ENCODE peak calls at places on chromosome 1, in nine cellular contexts. B, A, X, F, K, T, E, Q and H are unnamed samples. For H3K9me2, the result is how much of the 10 kb centered on the place peaks cover.

GRCh38 chr1:150876111-150876434 is 326 bp downstream of the ARNT start:
- DNase-seq in T (no peak), K (peak), E (peak), F (peak), B (peak), X (peak), Q (peak), A (peak), H (peak)

GRCh38 chr1:29197590-29197924 is 15.9 kb upstream of the SRSF4 start:
- DNase-seq in K (peak), A (peak), F (peak), X (peak), E (peak), T (peak), B (peak), Q (peak), H (peak)

GRCh38 chr1:207004931-207005830 is 27.4 kb downstream of the C1orf116 start:
- DNase-seq in E (peak), A (peak), X (peak), T (peak), Q (peak), K (peak), F (peak), B (peak), H (peak)

GRCh38 chr1:230611128-230611914 is 31.0 kb upstream of the COG2 start:
- DNase-seq in B (no peak), A (no peak), F (no peak), T (no peak), X (no peak), K (no peak), E (no peak), Q (peak), H (no peak)

GRCh38 chr1:241675983-241676382 is 23.9 kb downstream of the WDR64 start:
- DNase-seq in K (no peak), E (no peak), F (no peak), T (peak), Q (no peak), A (no peak), X (no peak), B (no peak), H (no peak)

GRCh38 chr1:93591833-93592635 is 89.6 kb downstream of the BCAR3 start:
- DNase-seq in A (no peak), B (no peak), E (peak), F (peak), T (peak), Q (no peak), X (peak), K (peak), H (no peak)

GRCh38 chr1:24374891-24375786 is 38.4 kb downstream of the STPG1 start:
- DNase-seq in T (no peak), F (no peak), Q (no peak), X (peak), K (no peak), E (peak), B (no peak), A (no peak), H (peak)

GRCh38 chr1:94009304-94009703 is 100.1 kb upstream of the GCLM start:
- DNase-seq in Q (no peak), T (no peak), F (no peak), B (no peak), X (no peak), A (no peak), K (no peak), E (no peak), H (no peak)

GRCh38 chr1:180762796-180763195 is 131.0 kb downstream of the XPR1 start:
- DNase-seq in Q (no peak), T (no peak), A (no peak), F (no peak), K (no peak), E (no peak), B (no peak), X (no peak), H (no peak)

GRCh38 chr1:39720094-39720999 is 18.3 kb upstream of the PPIE start:
- DNase-seq in Q (peak), B (peak), A (peak), K (peak), X (peak), E (peak), F (peak), T (peak), H (peak)

GRCh38 chr1:233981042-233981670 is 76.7 kb downstream of the SLC35F3 start:
- DNase-seq in T (no peak), A (no peak), B (no peak), K (no peak), X (no peak), F (no peak), Q (no peak), E (no peak), H (no peak)

GRCh38 chr1:41975850-41976569 is 57.3 kb upstream of the HIVEP3 start:
- DNase-seq in K (no peak), T (no peak), F (no peak), E (no peak), B (no peak), X (no peak), Q (no peak), A (no peak), H (no peak)

GRCh38 chr1:245837741-245838140 is 669.3 kb downstream of the SMYD3 start:
- DNase-seq in Q (no peak), E (peak), F (no peak), T (no peak), B (peak), A (no peak), K (no peak), X (no peak), H (no peak)

GRCh38 chr1:199041173-199041914 is 402.5 kb downstream of the PTPRC start:
- DNase-seq in X (no peak), Q (no peak), F (peak), A (no peak), T (peak), B (no peak), K (no peak), E (no peak), H (no peak)

GRCh38 chr1:199044191-199044590 is 405.4 kb downstream of the PTPRC start:
- DNase-seq in T (no peak), E (no peak), B (no peak), X (no peak), K (no peak), A (no peak), F (no peak), Q (no peak), H (no peak)

GRCh38 chr1:199040076-199040475 is 401.2 kb downstream of the PTPRC start:
- DNase-seq in A (no peak), T (no peak), B (no peak), E (no peak), K (no peak), F (no peak), X (no peak), Q (no peak), H (no peak)

GRCh38 chr1:199040499-199040898 is 401.7 kb downstream of the PTPRC start:
- DNase-seq in F (no peak), A (no peak), Q (no peak), E (no peak), X (no peak), B (no peak), T (no peak), K (no peak), H (no peak)

GRCh38 chr1:199042193-199042592 is 403.4 kb downstream of the PTPRC start:
- DNase-seq in A (no peak), Q (no peak), E (no peak), K (no peak), T (no peak), X (no peak), B (no peak), F (no peak), H (no peak)
- H3K9me2 ChIP-seq in A (under half), Q (under half), E (under half), K (under half), T (under half), X (under half), B (under half), F (under half), H (under half)

DNA sequence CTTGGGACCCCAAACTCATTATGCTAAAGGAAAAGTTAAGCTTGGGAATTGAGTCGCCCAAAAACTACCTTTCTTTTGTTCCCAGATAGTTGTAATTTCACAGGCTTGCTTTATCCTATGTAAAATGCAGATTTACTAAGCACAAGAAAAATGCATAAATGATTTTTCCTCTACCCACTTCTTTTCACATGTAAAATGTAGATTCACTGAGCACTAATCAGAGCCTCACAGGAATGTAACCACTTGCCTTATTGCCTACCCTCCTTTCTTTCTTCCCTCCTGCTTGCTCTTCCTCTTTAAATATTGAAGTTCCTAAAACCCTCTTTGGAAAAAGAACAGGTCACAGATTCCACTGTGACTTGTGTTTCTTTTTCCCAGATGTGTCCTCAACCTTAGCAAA is 18.3 kb downstream of the CAPN8 start:
- DNase-seq in T (no peak), E (no peak), F (no peak), A (no peak), Q (no peak), B (no peak), K (no peak), X (no peak), H (no peak)
- H3K9me2 ChIP-seq in T (under half), E (under half), F (under half), A (under half), Q (under half), B (under half), K (under half), X (under half), H (under half)

DNA sequence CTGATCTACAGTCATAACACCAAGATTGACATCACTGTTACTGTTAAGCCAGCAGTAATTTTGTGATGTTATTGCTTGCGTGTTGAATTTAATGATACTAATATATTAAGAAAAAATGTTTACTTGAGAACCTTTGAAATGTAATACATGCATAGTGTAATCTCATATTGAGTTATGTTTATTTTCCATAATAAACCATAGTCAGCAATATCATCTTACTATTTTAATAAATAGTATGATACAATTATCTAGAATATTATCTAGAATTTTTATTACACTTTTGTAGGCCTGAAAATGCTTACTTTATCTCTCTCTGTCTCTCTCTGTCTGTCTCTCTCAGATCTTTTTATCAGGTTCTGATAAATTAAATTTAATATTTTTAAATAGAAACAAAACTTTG is 843.1 kb downstream of the KCNT2 start:
- DNase-seq in Q (no peak), A (no peak), B (no peak), K (no peak), F (peak), T (no peak), X (no peak), E (no peak), H (no peak)
- H3K9me2 ChIP-seq in Q (under half), A (under half), B (under half), K (under half), F (under half), T (under half), X (under half), E (under half), H (under half)

DNA sequence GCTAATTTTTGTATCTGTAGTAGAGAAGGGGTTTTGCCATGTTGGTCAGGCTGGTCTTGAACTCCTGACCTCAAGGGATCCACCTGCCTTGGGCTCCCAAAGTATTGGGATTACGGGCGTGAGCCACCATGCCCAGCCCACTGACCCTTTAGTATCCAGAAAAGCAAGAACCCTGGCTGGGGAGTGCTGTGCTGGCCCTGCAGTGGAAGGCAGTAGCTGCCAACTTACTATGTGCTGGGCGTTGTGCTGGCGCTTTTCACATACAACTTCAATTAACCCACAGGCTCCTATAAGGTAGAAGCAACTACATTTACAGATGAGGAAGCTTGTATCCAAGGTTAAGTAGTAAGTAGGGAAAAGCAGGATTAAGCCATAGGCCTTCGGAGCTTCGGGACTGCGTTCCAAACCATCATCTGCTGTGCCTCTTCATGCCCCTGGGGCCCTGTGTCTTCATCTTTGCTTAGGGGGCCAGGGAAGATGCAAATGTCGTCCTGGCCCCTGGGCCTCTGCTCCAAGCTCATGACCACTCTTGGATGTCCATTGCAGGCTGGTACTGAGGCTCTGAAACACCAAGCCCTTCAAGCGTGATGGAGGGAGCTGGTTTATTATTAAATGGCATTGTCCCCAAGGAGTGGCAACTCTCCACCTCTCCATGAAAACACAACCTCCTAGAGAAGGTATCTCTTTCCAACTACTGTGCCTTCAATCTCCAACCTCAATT is 8.7 kb upstream of the CPLANE2 start:
- DNase-seq in E (no peak), F (no peak), K (no peak), Q (no peak), T (no peak), X (no peak), A (no peak), B (no peak), H (no peak)
- H3K9me2 ChIP-seq in E (under half), F (under half), K (under half), Q (under half), T (under half), X (under half), A (under half), B (under half), H (under half)

DNA sequence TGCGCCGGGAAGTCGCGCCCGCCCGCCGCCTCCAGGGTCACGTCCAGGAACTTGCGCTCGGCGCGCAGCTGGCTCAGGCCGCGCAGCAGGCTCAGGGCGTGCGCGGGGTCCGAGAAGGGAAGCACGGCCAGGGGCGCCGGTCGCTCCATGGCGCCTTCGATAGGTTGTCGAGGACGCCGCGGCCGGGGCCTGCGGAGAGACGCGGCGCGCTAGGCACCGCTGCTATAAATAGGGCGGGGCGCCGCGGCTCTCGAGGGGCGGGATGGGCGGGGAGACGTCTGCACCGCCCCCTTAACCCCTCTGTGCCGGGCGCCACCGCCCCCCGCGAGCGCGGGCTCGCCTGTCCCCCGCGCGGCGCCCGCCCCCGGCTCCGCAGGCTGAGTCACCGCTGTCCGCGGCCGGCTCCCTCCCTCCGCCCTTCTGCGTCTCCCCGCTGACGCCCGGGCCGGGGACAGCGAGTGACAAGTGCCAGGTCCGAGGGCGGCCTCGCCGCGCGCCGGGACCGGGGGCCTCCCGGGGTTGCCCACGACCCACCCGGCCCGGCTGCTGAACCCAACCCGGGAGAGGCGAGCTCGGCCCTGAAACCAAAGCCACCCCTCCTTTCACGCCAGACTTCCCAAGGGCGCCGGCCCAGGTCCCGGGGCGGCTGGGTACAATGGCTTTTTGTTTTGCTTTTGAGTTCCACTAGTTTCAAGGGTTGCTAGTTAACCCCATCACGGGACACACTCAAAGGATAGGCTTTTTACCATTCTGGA is at the start of gene KLHL21:
- DNase-seq in Q (peak), A (peak), X (peak), B (peak), K (peak), T (peak), E (peak), F (peak), H (peak)
- H3K9me2 ChIP-seq in Q (under half), A (under half), X (under half), B (under half), K (under half), T (under half), E (under half), F (under half), H (under half)

GRCh38 chr1:166839600-166840308 is 479 bp downstream of the POGK start:
- DNase-seq in F (peak), X (peak), Q (peak), E (peak), T (peak), A (no peak), K (peak), B (peak), H (peak)

GRCh38 chr1:166844791-166845190 is 5.5 kb downstream of the POGK start:
- DNase-seq in A (no peak), B (peak), X (no peak), F (no peak), E (no peak), T (no peak), Q (no peak), K (no peak), H (no peak)

GRCh38 chr1:166840309-166841302 is 1.3 kb downstream of the POGK start:
- DNase-seq in K (peak), X (no peak), B (peak), Q (peak), E (peak), A (no peak), T (peak), F (no peak), H (no peak)

GRCh38 chr1:166843769-166844596 is 4.7 kb downstream of the POGK start:
- DNase-seq in B (peak), F (no peak), K (peak), X (no peak), A (no peak), T (no peak), E (no peak), Q (no peak), H (no peak)

GRCh38 chr1:166843322-166843721 is 4.0 kb downstream of the POGK start:
- DNase-seq in X (no peak), Q (no peak), K (no peak), T (no peak), A (no peak), F (no peak), E (no peak), B (no peak), H (no peak)
- H3K9me2 ChIP-seq in X (under half), Q (under half), K (under half), T (under half), A (under half), F (under half), E (under half), B (under half), H (under half)